ENCODE peak calls at places on chromosomes 3 and 15, in eight cellular contexts. Q is iris pigment epithelial cell, I is NB4, X is kidney epithelial cell, N is endodermal cell, A is dermis blood vessel endothelial cell, Y is brain microvascular endothelial cell, B is DMS 273 treated with DMSO at 0.1 percent for 48 hours. S is an unnamed sample.
A peak's percentile ranks its signal among the peaks of the same experiment; 100 is the strongest.

GRCh38 chr3:144112036-144112435 is 140.4 kb downstream of the DIPK2A start:
- DNase-seq in Q (no peak), I (no peak), X (no peak), N (no peak), A (no peak), Y (no peak), B (peak; percentile 35), S (no peak)

GRCh38 chr3:86180696-86181095 is 810.3 kb downstream of the VGLL3 start:
- DNase-seq in Q (peak; percentile 8), I (peak; percentile 4), X (no peak), N (peak; percentile 61), A (no peak), Y (no peak), B (no peak), S (no peak)

GRCh38 chr3:108528459-108529231 is 18.2 kb upstream of the MYH15 start:
- DNase-seq in Q (no peak), I (peak; percentile 24), X (no peak), N (no peak), A (no peak), Y (no peak), B (no peak), S (no peak)

GRCh38 chr15:36775209-36775608 is 195.8 kb downstream of the CDIN1 start:
- DNase-seq in Q (no peak), I (no peak), X (no peak), N (no peak), A (no peak), Y (no peak), B (no peak), S (no peak)

GRCh38 chr3:185411133-185411532 is 48.2 kb downstream of the MAP3K13 start:
- DNase-seq in Q (no peak), I (no peak), X (no peak), N (no peak), A (no peak), Y (no peak), B (no peak), S (no peak)

GRCh38 chr3:112672716-112673506 is 32.0 kb upstream of the CCDC80 start:
- DNase-seq in Q (no peak), I (no peak), X (no peak), N (no peak), A (no peak), Y (no peak), B (no peak), S (no peak)

GRCh38 chr15:53808058-53808703 is 48.7 kb upstream of the WDR72 start:
- DNase-seq in Q (peak; percentile 8), I (no peak), X (no peak), N (no peak), A (peak; percentile 9), Y (no peak), B (no peak), S (no peak)

GRCh38 chr3:127740136-127740915 is 67.6 kb downstream of the ABTB1 start:
- DNase-seq in Q (no peak), I (no peak), X (no peak), N (no peak), A (peak; percentile 20), Y (peak; percentile 51), B (no peak), S (peak; percentile 73)

GRCh38 chr15:92662797-92663196 is 7.2 kb upstream of the FAM174B start:
- DNase-seq in Q (no peak), I (no peak), X (no peak), N (no peak), A (no peak), Y (no peak), B (no peak), S (no peak)

GRCh38 chr3:139122221-139122581 is 77.5 kb upstream of the PRR23C start:
- DNase-seq in Q (peak; percentile 18), I (peak; percentile 75), X (no peak), N (no peak), A (no peak), Y (no peak), B (no peak), S (peak; percentile 37)

GRCh38 chr3:184636774-184637316 is 75.0 kb downstream of the MAGEF1 start:
- DNase-seq in Q (peak; percentile 89), I (peak; percentile 85), X (peak; percentile 72), N (no peak), A (no peak), Y (peak; percentile 75), B (no peak), S (peak; percentile 89)

GRCh38 chr15:95051881-95052280 is 820.5 kb downstream of the MCTP2 start:
- DNase-seq in Q (peak; percentile 36), I (no peak), X (no peak), N (no peak), A (no peak), Y (no peak), B (no peak), S (no peak)

GRCh38 chr15:74193305-74193718 is 9.3 kb downstream of the STRA6 start:
- DNase-seq in Q (peak; percentile 95), I (no peak), X (peak; percentile 93), N (no peak), A (no peak), Y (peak; percentile 94), B (no peak), S (peak; percentile 96)

GRCh38 chr3:74631341-74631740 is 16.9 kb upstream of the CNTN3 start:
- DNase-seq in Q (peak; percentile 57), I (no peak), X (no peak), N (no peak), A (no peak), Y (no peak), B (no peak), S (no peak)

GRCh38 chr3:185215873-185216586 is 37.8 kb downstream of the EHHADH start:
- DNase-seq in Q (peak; percentile 24), I (peak; percentile 16), X (no peak), N (no peak), A (peak; percentile 49), Y (no peak), B (no peak), S (no peak)

GRCh38 chr3:169527539-169527938 is 136.0 kb downstream of the MECOM start:
- DNase-seq in Q (no peak), I (no peak), X (no peak), N (no peak), A (no peak), Y (no peak), B (no peak), S (no peak)

GRCh38 chr3:9951126-9951525 is 1.1 kb downstream of the PRRT3 start:
- DNase-seq in Q (no peak), I (peak; percentile 26), X (no peak), N (no peak), A (no peak), Y (no peak), B (no peak), S (no peak)

GRCh38 chr3:9769426-9770275 is at the start of gene CAMK1:
- DNase-seq in Q (peak; percentile 72), I (peak; percentile 68), X (no peak), N (peak; percentile 92), A (peak; percentile 77), Y (peak; percentile 45), B (no peak), S (peak; percentile 66)

GRCh38 chr15:47685141-47685870 is 32.0 kb upstream of the SEMA6D start:
- DNase-seq in Q (no peak), I (no peak), X (no peak), N (no peak), A (no peak), Y (no peak), B (no peak), S (peak; percentile 4)

GRCh38 chr15:97995881-97996603 is 35.5 kb downstream of the ARRDC4 start:
- DNase-seq in Q (no peak), I (peak; percentile 41), X (no peak), N (peak; percentile 77), A (no peak), Y (no peak), B (no peak), S (peak; percentile 77)

GRCh38 chr15:81097893-81098280 is 36.2 kb upstream of the CFAP161 start:
- DNase-seq in Q (no peak), I (no peak), X (no peak), N (no peak), A (peak; percentile 64), Y (no peak), B (peak; percentile 7), S (peak; percentile 15)

GRCh38 chr3:151135548-151136337 is 50.3 kb downstream of the MED12L start:
- DNase-seq in Q (no peak), I (peak; percentile 18), X (no peak), N (no peak), A (no peak), Y (no peak), B (no peak), S (peak; percentile 51)

GRCh38 chr15:65824941-65825544 is 33.0 kb upstream of the DENND4A start:
- DNase-seq in Q (peak; percentile 82), I (no peak), X (no peak), N (no peak), A (no peak), Y (no peak), B (no peak), S (no peak)

GRCh38 chr3:155647196-155647595 is 97.7 kb downstream of the PLCH1 start:
- DNase-seq in Q (no peak), I (no peak), X (no peak), N (no peak), A (no peak), Y (no peak), B (no peak), S (no peak)